ENCODE peak calls at places on chromosomes 5 and 9, in seven cellular contexts. P, U, O, E, A, L and S are unnamed samples.

GRCh38 chr9:130423272-130423671 is 21.5 kb upstream of the ASS1 start:
- DNase-seq in L (no peak), P (no peak), U (no peak), O (no peak), E (no peak), A (peak), S (peak)

GRCh38 chr9:35828716-35829083 is at the start of gene FAM221B:
- DNase-seq in U (no peak), E (no peak), P (no peak), A (no peak), O (no peak), L (peak), S (peak)

GRCh38 chr9:91256235-91256634 is 105.5 kb downstream of the AUH start:
- DNase-seq in A (no peak), O (no peak), P (no peak), U (no peak), L (no peak), E (no peak), S (no peak)

GRCh38 chr9:69549310-69550202 is 122.6 kb downstream of the APBA1 start:
- DNase-seq in O (no peak), E (peak), U (no peak), P (no peak), L (peak), A (no peak), S (peak)

GRCh38 chr5:75529185-75529584 is 17.5 kb downstream of the POLK start:
- DNase-seq in L (no peak), A (no peak), P (no peak), E (no peak), U (no peak), O (no peak), S (no peak)

GRCh38 chr9:108057421-108058136 is 568.0 kb upstream of the KLF4 start:
- DNase-seq in E (peak), U (no peak), L (no peak), P (no peak), A (no peak), O (no peak), S (no peak)

GRCh38 chr5:87210743-87211142 is 56.9 kb upstream of the RASA1 start:
- DNase-seq in O (no peak), E (no peak), U (no peak), L (no peak), A (no peak), P (no peak), S (no peak)

GRCh38 chr5:63127054-63127453 is 548.4 kb downstream of the LRRC70 start:
- DNase-seq in E (peak), A (no peak), U (no peak), P (no peak), L (no peak), O (no peak), S (no peak)

GRCh38 chr5:73902327-73903051 is 276.5 kb downstream of the ARHGEF28 start:
- DNase-seq in E (peak), U (no peak), O (no peak), P (no peak), L (peak), A (peak), S (peak)

GRCh38 chr9:104748359-104749031 is 1.0 kb downstream of the NIPSNAP3A start:
- DNase-seq in A (no peak), E (peak), L (no peak), U (no peak), O (no peak), P (no peak), S (no peak)

GRCh38 chr5:16855475-16855874 is 80.6 kb downstream of the MYO10 start:
- DNase-seq in U (no peak), P (no peak), E (peak), L (no peak), O (no peak), A (peak), S (peak)

GRCh38 chr9:126750941-126751725 is 53.7 kb upstream of the ZBTB43 start:
- DNase-seq in E (no peak), P (no peak), A (no peak), L (no peak), U (no peak), O (no peak), S (no peak)

GRCh38 chr5:67308988-67309688 is 112.5 kb upstream of the CD180 start:
- DNase-seq in U (no peak), L (no peak), A (no peak), P (no peak), O (no peak), E (no peak), S (no peak)

GRCh38 chr5:73812962-73813588 is 187.1 kb downstream of the ARHGEF28 start:
- DNase-seq in U (no peak), L (peak), O (no peak), P (no peak), A (no peak), E (no peak), S (no peak)

GRCh38 chr5:141496038-141496437 is 7.2 kb downstream of the PCDHGC5 start:
- DNase-seq in L (no peak), P (no peak), O (no peak), E (no peak), A (no peak), U (no peak), S (no peak)

GRCh38 chr9:133742849-133743444 is 4.8 kb upstream of the SARDH start:
- DNase-seq in P (peak), L (peak), E (peak), A (peak), U (peak), O (peak), S (peak)

GRCh38 chr5:82509726-82510125 is 231.6 kb upstream of the RPS23 start:
- DNase-seq in A (no peak), P (no peak), O (no peak), L (no peak), U (no peak), E (no peak), S (no peak)

GRCh38 chr5:71697967-71698366 is 21.1 kb upstream of the CARTPT start:
- DNase-seq in O (no peak), P (no peak), A (peak), U (no peak), E (no peak), L (peak), S (no peak)

GRCh38 chr5:130333089-130333488 is 428.8 kb downstream of the CHSY3 start:
- DNase-seq in A (no peak), O (no peak), U (no peak), E (peak), L (no peak), P (no peak), S (no peak)

GRCh38 chr5:61702784-61703183 is 370.7 kb downstream of the ZSWIM6 start:
- DNase-seq in P (no peak), U (no peak), E (no peak), O (no peak), A (no peak), L (no peak), S (no peak)

GRCh38 chr5:133130387-133131118 is 78.7 kb downstream of the HSPA4 start:
- DNase-seq in P (no peak), E (peak), U (no peak), A (no peak), O (no peak), L (no peak), S (no peak)

GRCh38 chr9:37262410-37262809 is 142.0 kb downstream of the ZCCHC7 start:
- DNase-seq in U (no peak), L (no peak), A (no peak), P (no peak), E (peak), O (no peak), S (peak)

GRCh38 chr5:134435525-134435924 is 23.8 kb upstream of the CDKN2AIPNL start:
- DNase-seq in L (no peak), U (no peak), A (no peak), E (peak), O (no peak), P (no peak), S (no peak)

GRCh38 chr5:143908959-143909358 is 97.0 kb downstream of the HMHB1 start:
- DNase-seq in O (no peak), U (no peak), P (no peak), A (no peak), E (no peak), L (no peak), S (no peak)

GRCh38 chr5:90786756-90787155 is 228.2 kb downstream of the ADGRV1 start:
- DNase-seq in E (no peak), L (no peak), U (no peak), O (no peak), P (no peak), A (no peak), S (no peak)

GRCh38 chr5:66080664-66081063 is 63.4 kb upstream of the SREK1 start:
- DNase-seq in A (no peak), P (no peak), E (peak), U (no peak), O (no peak), L (no peak), S (no peak)

GRCh38 chr5:151251001-151251551 is 1.9 kb upstream of the GM2A start:
- DNase-seq in P (peak), O (no peak), A (no peak), U (no peak), E (no peak), L (no peak), S (no peak)

GRCh38 chr5:77981820-77982219 is 205.7 kb upstream of the TBCA start:
- DNase-seq in L (no peak), O (no peak), U (no peak), E (no peak), A (no peak), P (no peak), S (no peak)

GRCh38 chr9:98807070-98807810 is at the start of gene GALNT12:
- DNase-seq in U (no peak), E (no peak), L (peak), P (peak), A (no peak), O (no peak), S (no peak)

GRCh38 chr9:137057545-137057944 is 3.7 kb upstream of the ENTPD2 start:
- DNase-seq in P (no peak), U (no peak), O (no peak), A (no peak), E (no peak), L (no peak), S (no peak)

GRCh38 chr5:142356318-142356715 is 31.5 kb upstream of the SPRY4 start:
- DNase-seq in U (no peak), P (no peak), L (no peak), A (no peak), E (peak), O (no peak), S (no peak)

GRCh38 chr5:131987251-131987650 is 24.2 kb downstream of the ACSL6 start:
- DNase-seq in O (no peak), A (no peak), U (no peak), L (no peak), P (no peak), E (no peak), S (no peak)

GRCh38 chr9:94783121-94783664 is 56.7 kb downstream of the AOPEP start:
- DNase-seq in E (peak), P (peak), A (peak), O (peak), L (peak), U (peak), S (peak)